ENCODE peak calls at places on chromosomes 3 and 15, in eight cellular contexts. L, Q, U, G, T, Z, D and K are unnamed samples.

GRCh38 chr3:150062492-150062891 is 91.8 kb upstream of the PFN2 start:
- DNase-seq in L (peak; percentile 28), Q (peak; percentile 84), U (no peak), G (peak; percentile 73), T (peak; percentile 71), Z (no peak), D (no peak), K (peak; percentile 19)

GRCh38 chr3:72346526-72346926 is 501.7 kb downstream of the SHQ1 start:
- DNase-seq in L (peak; percentile 92), Q (peak; percentile 99), U (peak; percentile 79), G (peak; percentile 92), T (peak; percentile 98), Z (no peak), D (no peak), K (no peak)

GRCh38 chr3:135325726-135326245 is 530.7 kb downstream of the EPHB1 start:
- DNase-seq in L (no peak), Q (no peak), U (no peak), G (no peak), T (no peak), Z (no peak), D (no peak), K (no peak)

GRCh38 chr15:78049691-78050440 is 27.6 kb downstream of the TBC1D2B start:
- DNase-seq in L (peak; percentile 85), Q (peak; percentile 70), U (peak; percentile 33), G (peak; percentile 89), T (peak; percentile 75), Z (no peak), D (peak; percentile 88), K (no peak)

GRCh38 chr3:72299823-72300222 is 514.9 kb upstream of the PROK2 start:
- DNase-seq in L (peak; percentile 13), Q (peak; percentile 52), U (peak; percentile 57), G (no peak), T (no peak), Z (no peak), D (no peak), K (no peak)

GRCh38 chr15:98853593-98854420 is 153.8 kb downstream of the PGPEP1L start:
- DNase-seq in L (peak; percentile 25), Q (peak; percentile 67), U (no peak), G (peak; percentile 10), T (peak; percentile 31), Z (no peak), D (no peak), K (no peak)

GRCh38 chr3:170507063-170507462 is 78.8 kb downstream of the SLC7A14 start:
- DNase-seq in L (no peak), Q (no peak), U (no peak), G (no peak), T (no peak), Z (no peak), D (no peak), K (no peak)

GRCh38 chr3:64049832-64050231 is 26.5 kb upstream of the PSMD6 start:
- DNase-seq in L (no peak), Q (no peak), U (no peak), G (no peak), T (no peak), Z (no peak), D (no peak), K (no peak)

GRCh38 chr3:46358466-46358865 is 4.6 kb downstream of the CCR2 start:
- DNase-seq in L (no peak), Q (no peak), U (no peak), G (no peak), T (no peak), Z (no peak), D (no peak), K (no peak)

GRCh38 chr15:64895285-64896065 is 16.2 kb upstream of the ANKDD1A start:
- DNase-seq in L (peak; percentile 55), Q (peak; percentile 49), U (peak; percentile 42), G (no peak), T (peak; percentile 58), Z (no peak), D (peak; percentile 73), K (peak; percentile 28)

GRCh38 chr3:38721207-38721772 is 71.8 kb upstream of the SCN5A start:
- DNase-seq in L (no peak), Q (no peak), U (no peak), G (no peak), T (no peak), Z (no peak), D (no peak), K (no peak)

GRCh38 chr15:65258370-65258769 is 28.3 kb downstream of the PARP16 start:
- DNase-seq in L (no peak), Q (no peak), U (no peak), G (no peak), T (no peak), Z (no peak), D (no peak), K (no peak)

GRCh38 chr15:57259511-57260143 is 116.7 kb upstream of the CGNL1 start:
- DNase-seq in L (no peak), Q (no peak), U (no peak), G (peak; percentile 16), T (no peak), Z (no peak), D (no peak), K (no peak)

GRCh38 chr3:139528281-139528680 is 11.3 kb downstream of the RBP1 start:
- DNase-seq in L (no peak), Q (no peak), U (no peak), G (no peak), T (no peak), Z (no peak), D (no peak), K (no peak)

GRCh38 chr3:119035014-119035346 is 334 bp upstream of the IGSF11 start:
- DNase-seq in L (no peak), Q (no peak), U (no peak), G (no peak), T (peak; percentile 1), Z (no peak), D (no peak), K (no peak)

GRCh38 chr3:172717493-172718088 is 6.7 kb upstream of the NCEH1 start:
- DNase-seq in L (peak; percentile 18), Q (peak; percentile 27), U (peak; percentile 20), G (no peak), T (peak; percentile 27), Z (no peak), D (no peak), K (no peak)

GRCh38 chr3:114498779-114499370 is 205.0 kb downstream of the TIGIT start:
- DNase-seq in L (peak; percentile 93), Q (peak; percentile 86), U (peak; percentile 90), G (peak; percentile 94), T (peak; percentile 87), Z (no peak), D (no peak), K (no peak)

GRCh38 chr3:142977399-142977728 is 13.9 kb upstream of the PAQR9 start:
- DNase-seq in L (peak; percentile 59), Q (peak; percentile 68), U (no peak), G (no peak), T (no peak), Z (no peak), D (no peak), K (no peak)

GRCh38 chr3:126125341-126125740 is 41.4 kb upstream of the SLC41A3 start:
- DNase-seq in L (no peak), Q (no peak), U (no peak), G (no peak), T (no peak), Z (no peak), D (no peak), K (no peak)

GRCh38 chr15:32982001-32982400 is 212.5 kb downstream of the FMN1 start:
- DNase-seq in L (no peak), Q (peak; percentile 16), U (no peak), G (no peak), T (no peak), Z (no peak), D (no peak), K (no peak)

GRCh38 chr15:60745469-60745971 is 266.6 kb upstream of the ICE2 start:
- DNase-seq in L (no peak), Q (peak; percentile 54), U (no peak), G (peak; percentile 35), T (peak; percentile 62), Z (no peak), D (no peak), K (no peak)

GRCh38 chr15:39599871-39600270 is 19.0 kb downstream of the THBS1 start:
- DNase-seq in L (no peak), Q (peak; percentile 32), U (peak; percentile 68), G (peak; percentile 25), T (peak; percentile 47), Z (no peak), D (no peak), K (no peak)

GRCh38 chr3:4231041-4231440 is 72.1 kb upstream of the SETMAR start:
- DNase-seq in L (no peak), Q (no peak), U (no peak), G (no peak), T (no peak), Z (no peak), D (no peak), K (no peak)

GRCh38 chr3:38317186-38317759 is 29.3 kb upstream of the XYLB start:
- DNase-seq in L (no peak), Q (peak; percentile 30), U (no peak), G (no peak), T (peak; percentile 8), Z (no peak), D (no peak), K (no peak)

GRCh38 chr3:355622-356021 is 159.1 kb downstream of the CHL1 start:
- DNase-seq in L (no peak), Q (peak; percentile 78), U (no peak), G (peak; percentile 89), T (no peak), Z (no peak), D (no peak), K (peak; percentile 9)

GRCh38 chr3:148219995-148220394 is 477.7 kb upstream of the AGTR1 start:
- DNase-seq in L (no peak), Q (no peak), U (no peak), G (no peak), T (no peak), Z (no peak), D (no peak), K (no peak)

GRCh38 chr3:43997788-43998373 is 243.8 kb upstream of the TOPAZ1 start:
- DNase-seq in L (no peak), Q (peak; percentile 22), U (no peak), G (peak; percentile 32), T (no peak), Z (no peak), D (no peak), K (no peak)

GRCh38 chr15:84819791-84820190 is 2.6 kb downstream of the ALPK3 start:
- DNase-seq in L (no peak), Q (no peak), U (no peak), G (no peak), T (no peak), Z (no peak), D (no peak), K (no peak)

GRCh38 chr3:183579967-183580720 is 24.6 kb upstream of the KLHL6 start:
- DNase-seq in L (no peak), Q (peak; percentile 45), U (peak; percentile 17), G (no peak), T (peak; percentile 70), Z (no peak), D (no peak), K (no peak)

GRCh38 chr3:128069271-128069670 is 17.0 kb downstream of the SEC61A1 start:
- DNase-seq in L (no peak), Q (no peak), U (no peak), G (no peak), T (no peak), Z (no peak), D (no peak), K (no peak)

GRCh38 chr15:46502668-46503067 is 867.8 kb downstream of the SQOR start:
- DNase-seq in L (no peak), Q (peak; percentile 1), U (no peak), G (no peak), T (peak; percentile 18), Z (no peak), D (no peak), K (no peak)

GRCh38 chr15:98953000-98953776 is 54.4 kb downstream of the PGPEP1L start:
- DNase-seq in L (no peak), Q (no peak), U (no peak), G (no peak), T (no peak), Z (no peak), D (peak; percentile 70), K (no peak)

GRCh38 chr3:10505791-10506585 is 602 bp upstream of the ATP2B2 start:
- DNase-seq in L (no peak), Q (no peak), U (no peak), G (peak; percentile 27), T (no peak), Z (no peak), D (no peak), K (no peak)

GRCh38 chr3:70352215-70352614 is 39.8 kb upstream of the MDFIC2 start:
- DNase-seq in L (no peak), Q (no peak), U (no peak), G (no peak), T (no peak), Z (no peak), D (no peak), K (no peak)